ENCODE peak calls at places on chromosomes 2 and 18, in four cellular contexts. P is body of pancreas, Q is neural crest cell, F is GM20000. Z is an unnamed sample.

GRCh38 chr2:68627615-68628014 is 15.8 kb upstream of the PROKR1 start:
- DNase-seq in Q (no peak), F (no peak), P (no peak), Z (no peak)

GRCh38 chr2:231683292-231683898 is 24.9 kb upstream of the PTMA start:
- DNase-seq in F (no peak), Q (no peak), P (no peak), Z (no peak)

GRCh38 chr2:74502720-74503505 is 3.5 kb upstream of the LBX2 start:
- DNase-seq in P (peak; percentile 87), Q (peak; percentile 37), F (peak; percentile 82), Z (peak; percentile 86)

GRCh38 chr2:43186679-43187374 is 39.6 kb downstream of the ZFP36L2 start:
- DNase-seq in P (no peak), F (no peak), Q (no peak), Z (no peak)

GRCh38 chr18:3792711-3793110 is 342.7 kb downstream of the TGIF1 start:
- DNase-seq in Q (no peak), P (no peak), F (no peak), Z (no peak)

GRCh38 chr18:3233433-3234168 is 13.8 kb upstream of the MYOM1 start:
- DNase-seq in F (no peak), P (no peak), Q (no peak), Z (no peak)

GRCh38 chr2:66095820-66096219 is 339.1 kb upstream of the MEIS1 start:
- DNase-seq in P (no peak), Q (no peak), F (no peak), Z (no peak)

GRCh38 chr2:32360416-32360815 is 3.6 kb downstream of the BIRC6 start:
- DNase-seq in F (no peak), Q (no peak), P (no peak), Z (no peak)

GRCh38 chr18:22432672-22433137 is 15.0 kb upstream of the CTAGE1 start:
- DNase-seq in P (peak; percentile 90), F (no peak), Q (no peak), Z (no peak)

GRCh38 chr18:58937204-58937603 is 72.5 kb downstream of the ZNF532 start:
- DNase-seq in F (no peak), Q (no peak), P (no peak), Z (no peak)

GRCh38 chr18:22311301-22311700 is 106.4 kb downstream of the CTAGE1 start:
- DNase-seq in Q (no peak), P (no peak), F (no peak), Z (no peak)

GRCh38 chr18:74496508-74497307 is 545 bp downstream of the CNDP2 start:
- DNase-seq in P (peak; percentile 67), Q (peak; percentile 53), F (peak; percentile 48), Z (no peak)

GRCh38 chr2:62407838-62408589 is 98.0 kb downstream of the TMEM17 start:
- DNase-seq in Q (no peak), P (no peak), F (no peak), Z (no peak)

GRCh38 chr2:19478441-19478840 is 120.0 kb upstream of the OSR1 start:
- DNase-seq in P (no peak), Q (no peak), F (no peak), Z (no peak)

GRCh38 chr2:223283329-223283728 is 231.3 kb downstream of the KCNE4 start:
- DNase-seq in F (no peak), P (no peak), Q (no peak), Z (no peak)

GRCh38 chr18:61546598-61546997 is 213.4 kb downstream of the CDH20 start:
- DNase-seq in P (no peak), Q (no peak), F (no peak), Z (no peak)

GRCh38 chr2:219104107-219105050 is 43.7 kb upstream of the IHH start:
- DNase-seq in Q (peak; percentile 12), F (peak; percentile 60), P (no peak), Z (peak; percentile 63)

GRCh38 chr2:199946196-199946595 is 9.1 kb downstream of the TYW5 start:
- DNase-seq in Q (no peak), P (no peak), F (no peak), Z (no peak)

GRCh38 chr18:51278045-51278649 is 80.7 kb upstream of the MEX3C start:
- DNase-seq in F (peak; percentile 20), P (peak; percentile 43), Q (peak; percentile 33), Z (peak; percentile 17)

GRCh38 chr2:28360066-28360741 is 32.5 kb upstream of the FOSL2 start:
- DNase-seq in P (no peak), Q (no peak), F (no peak), Z (no peak)

GRCh38 chr2:225668606-225669266 is 269.2 kb downstream of the NYAP2 start:
- DNase-seq in Q (peak; percentile 10), P (peak; percentile 17), F (peak; percentile 42), Z (peak; percentile 32)

GRCh38 chr2:165277295-165277694 is 38.1 kb downstream of the SCN2A start:
- DNase-seq in Q (no peak), P (no peak), F (no peak), Z (no peak)

GRCh38 chr2:32342811-32343210 is 14.0 kb upstream of the BIRC6 start:
- DNase-seq in Q (no peak), P (no peak), F (no peak), Z (no peak)

GRCh38 chr18:36499938-36500337 is 202.4 kb downstream of the FHOD3 start:
- DNase-seq in Q (no peak), F (peak; percentile 50), P (no peak), Z (peak; percentile 57)

GRCh38 chr18:79522451-79523220 is 126.9 kb downstream of the NFATC1 start:
- DNase-seq in F (no peak), Q (no peak), P (no peak), Z (no peak)

GRCh38 chr2:49286045-49286444 is 131.7 kb upstream of the FSHR start:
- DNase-seq in F (no peak), P (no peak), Q (no peak), Z (no peak)
- TF ChIP-seq CTCF in F (no peak), P (no peak), Q (no peak), Z (no peak)

DNA sequence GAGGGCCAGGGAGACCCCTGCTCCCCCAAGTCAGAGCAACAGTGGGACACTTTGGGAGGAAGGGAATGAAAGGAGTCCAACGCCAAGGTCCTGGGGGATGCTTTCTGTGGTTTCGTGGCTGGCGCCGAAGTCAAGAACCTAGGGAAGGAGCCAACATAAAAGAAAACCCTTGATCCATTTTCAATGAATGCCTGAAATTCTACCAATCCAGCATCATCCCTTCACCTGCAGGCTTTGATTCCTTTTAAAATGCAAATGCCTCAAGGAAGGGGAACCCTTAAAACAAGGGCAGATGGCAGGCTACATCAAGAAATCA is 123.4 kb upstream of the SLC1A4 start:
- DNase-seq in Q (no peak), F (no peak), P (no peak), Z (no peak)
- TF ChIP-seq CTCF in Q (no peak), F (no peak), P (no peak), Z (no peak)

GRCh38 chr18:8011906-8012305 is 444.8 kb downstream of the PTPRM start:
- DNase-seq in P (no peak), F (no peak), Q (no peak), Z (no peak)
- TF ChIP-seq CTCF in P (no peak), F (no peak), Q (no peak), Z (no peak)

GRCh38 chr2:70603066-70603465 is 49.4 kb upstream of the TGFA start:
- DNase-seq in P (no peak), Q (no peak), F (no peak), Z (no peak)
- TF ChIP-seq CTCF in P (no peak), Q (peak; percentile 44), F (no peak), Z (no peak)

GRCh38 chr2:152157253-152157652 is 18.3 kb downstream of the STAM2 start:
- DNase-seq in P (no peak), F (no peak), Q (no peak), Z (no peak)

GRCh38 chr2:152154462-152154861 is 21.1 kb downstream of the STAM2 start:
- DNase-seq in Q (no peak), P (no peak), F (no peak), Z (no peak)

DNA sequence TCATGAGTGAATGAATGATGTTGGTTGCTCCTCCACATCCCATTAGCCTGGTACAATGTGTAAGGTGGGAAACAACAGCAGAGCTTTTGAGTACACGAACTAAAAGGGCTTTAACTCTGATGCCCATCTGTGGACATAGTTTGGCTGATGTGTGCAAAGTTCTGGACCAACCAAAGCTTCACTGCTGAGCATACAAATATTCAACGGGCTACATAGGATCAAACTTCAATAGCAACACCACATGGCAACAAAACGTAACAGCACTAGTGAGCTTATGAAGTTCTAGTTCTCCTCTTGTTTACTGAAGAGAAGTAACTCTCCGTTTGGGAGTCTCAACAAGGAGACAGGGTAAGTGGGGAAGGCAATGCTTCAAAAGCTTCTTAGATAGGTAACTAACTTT is 20.4 kb downstream of the STAM2 start:
- DNase-seq in F (no peak), P (no peak), Q (no peak), Z (no peak)
- TF ChIP-seq CTCF in F (no peak), P (no peak), Q (no peak), Z (no peak)

GRCh38 chr2:48712151-48712550 is 43.4 kb downstream of the LHCGR start:
- DNase-seq in Q (no peak), F (no peak), P (no peak), Z (no peak)

GRCh38 chr2:48715042-48715899 is 40.3 kb downstream of the LHCGR start:
- DNase-seq in F (no peak), P (no peak), Q (no peak), Z (no peak)

GRCh38 chr2:48713647-48714046 is 41.9 kb downstream of the LHCGR start:
- DNase-seq in Q (no peak), P (no peak), F (no peak), Z (no peak)

GRCh38 chr2:48715956-48716355 is 39.6 kb downstream of the LHCGR start:
- DNase-seq in P (no peak), F (no peak), Q (no peak), Z (no peak)

GRCh38 chr2:48714240-48714639 is 41.3 kb downstream of the LHCGR start:
- DNase-seq in Q (no peak), P (no peak), F (no peak), Z (no peak)
- TF ChIP-seq CTCF in Q (no peak), P (no peak), F (no peak), Z (no peak)